ENCODE peak calls at places on chromosome 14, in five cellular contexts. F is GM23248, C is neural progenitor cell, A is HepG2, D is A549. O is an unnamed sample. For H3K4me1, the result is how much of the 10 kb centered on the place peaks cover.

GRCh38 chr14:99865408-99865807 is 72.2 kb downstream of the EML1 start:
- DNase-seq in F (no peak), C (no peak), A (no peak), D (no peak), O (no peak)

GRCh38 chr14:56487090-56487667 is 92.4 kb upstream of the TMEM260 start:
- DNase-seq in F (peak), C (peak), A (no peak), D (peak), O (no peak)

GRCh38 chr14:26191123-26191522 is 406.7 kb downstream of the NOVA1 start:
- DNase-seq in F (peak), C (no peak), A (no peak), D (peak), O (no peak)

GRCh38 chr14:73591690-73592448 is at the start of gene ACOT4:
- DNase-seq in F (peak), C (peak), A (no peak), D (peak), O (peak)

GRCh38 chr14:50530794-50531193 is 1.6 kb downstream of the MAP4K5 start:
- DNase-seq in F (peak), C (no peak), A (no peak), D (no peak), O (peak)

GRCh38 chr14:26415618-26416123 is 182.2 kb downstream of the NOVA1 start:
- DNase-seq in F (peak), C (no peak), A (no peak), D (peak), O (no peak)

GRCh38 chr14:104639889-104640548 is 35.4 kb upstream of the TMEM179 start:
- DNase-seq in F (peak), C (peak), A (peak), D (peak), O (peak)

GRCh38 chr14:36618641-36619040 is 36.2 kb upstream of the NKX2-8 start:
- DNase-seq in F (peak), C (no peak), A (no peak), D (no peak), O (no peak)

GRCh38 chr14:105019861-105020814 is 745 bp downstream of the CDCA4 start:
- DNase-seq in F (peak), C (peak), A (no peak), D (peak), O (peak)

GRCh38 chr14:80987235-80988032 is 32.0 kb downstream of the TSHR start:
- DNase-seq in F (peak), C (peak), A (peak), D (peak), O (peak)

GRCh38 chr14:94650806-94651805 is 38.9 kb downstream of the SERPINA3 start:
- DNase-seq in F (no peak), C (no peak), A (no peak), D (no peak), O (no peak)

GRCh38 chr14:100531591-100532121 is 55.6 kb downstream of the BEGAIN start:
- DNase-seq in F (no peak), C (no peak), A (no peak), D (no peak), O (no peak)

GRCh38 chr14:79840068-79840467 is 371.2 kb downstream of the DIO2 start:
- DNase-seq in F (no peak), C (no peak), A (no peak), D (no peak), O (no peak)

GRCh38 chr14:65849096-65849495 is 436.6 kb downstream of the FUT8 start:
- DNase-seq in F (no peak), C (no peak), A (no peak), D (no peak), O (no peak)

GRCh38 chr14:62126885-62127478 is 364.8 kb downstream of the SNAPC1 start:
- DNase-seq in F (peak), C (peak), A (peak), D (peak), O (peak)

GRCh38 chr14:105117257-105117646 is 51.3 kb downstream of the JAG2 start:
- DNase-seq in F (no peak), C (no peak), A (no peak), D (no peak), O (no peak)

GRCh38 chr14:56087824-56088571 is 30.2 kb upstream of the PELI2 start:
- DNase-seq in F (no peak), C (no peak), A (no peak), D (no peak), O (no peak)

GRCh38 chr14:41925409-41925808 is 318.7 kb downstream of the LRFN5 start:
- DNase-seq in F (peak), C (peak), A (peak), D (peak), O (peak)

GRCh38 chr14:62269204-62269603 is 507.0 kb downstream of the SNAPC1 start:
- DNase-seq in F (no peak), C (no peak), A (no peak), D (no peak), O (no peak)

GRCh38 chr14:34190746-34191145 is 239.9 kb upstream of the EGLN3 start:
- DNase-seq in F (no peak), C (no peak), A (no peak), D (no peak), O (no peak)

GRCh38 chr14:34187645-34188044 is 236.8 kb upstream of the EGLN3 start:
- DNase-seq in F (no peak), C (no peak), A (no peak), D (no peak), O (no peak)

GRCh38 chr14:34187061-34187460 is 236.2 kb upstream of the EGLN3 start:
- DNase-seq in F (no peak), C (no peak), A (no peak), D (no peak), O (no peak)

GRCh38 chr14:34189866-34190265 is 239.0 kb upstream of the EGLN3 start:
- DNase-seq in F (no peak), C (no peak), A (no peak), D (no peak), O (no peak)
- H3K4me2 ChIP-seq in F (no peak), C (no peak), A (no peak), D (no peak), O (no peak)

DNA sequence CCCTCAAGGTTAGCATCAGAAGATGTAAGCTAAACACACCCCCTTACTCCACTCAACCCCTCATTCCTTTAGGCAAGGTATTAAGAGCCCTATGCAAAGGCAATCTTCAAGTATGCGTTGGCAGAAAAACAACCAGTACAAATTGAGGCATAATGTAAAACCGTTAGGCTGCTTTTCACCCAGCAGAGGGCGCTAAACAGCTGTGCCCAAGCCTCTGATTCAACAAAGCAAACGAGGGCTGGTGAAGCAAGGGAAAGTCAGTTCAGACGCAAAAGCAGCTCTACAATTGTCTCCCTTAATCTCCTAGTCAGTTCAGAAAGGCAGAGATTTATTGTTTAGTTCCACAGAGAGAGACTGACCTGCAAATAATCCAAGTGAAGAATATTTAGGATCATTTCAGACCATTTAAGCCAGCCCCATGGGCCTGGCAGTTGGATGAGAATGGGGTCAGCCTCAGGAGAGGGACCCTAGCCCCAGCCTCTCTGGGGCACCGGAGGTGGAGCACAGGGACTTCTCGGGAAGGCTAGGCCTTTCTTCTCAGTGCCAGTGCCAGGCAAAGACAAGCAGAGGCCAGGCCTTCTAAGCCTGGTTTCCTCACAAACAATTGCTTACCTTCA is 23.5 kb downstream of the DCAF5 start:
- DNase-seq in F (peak), C (peak), A (peak), D (peak), O (peak)
- H3K4me1 ChIP-seq in F (half or more), C (under half), A (under half), D (under half), O (under half)

DNA sequence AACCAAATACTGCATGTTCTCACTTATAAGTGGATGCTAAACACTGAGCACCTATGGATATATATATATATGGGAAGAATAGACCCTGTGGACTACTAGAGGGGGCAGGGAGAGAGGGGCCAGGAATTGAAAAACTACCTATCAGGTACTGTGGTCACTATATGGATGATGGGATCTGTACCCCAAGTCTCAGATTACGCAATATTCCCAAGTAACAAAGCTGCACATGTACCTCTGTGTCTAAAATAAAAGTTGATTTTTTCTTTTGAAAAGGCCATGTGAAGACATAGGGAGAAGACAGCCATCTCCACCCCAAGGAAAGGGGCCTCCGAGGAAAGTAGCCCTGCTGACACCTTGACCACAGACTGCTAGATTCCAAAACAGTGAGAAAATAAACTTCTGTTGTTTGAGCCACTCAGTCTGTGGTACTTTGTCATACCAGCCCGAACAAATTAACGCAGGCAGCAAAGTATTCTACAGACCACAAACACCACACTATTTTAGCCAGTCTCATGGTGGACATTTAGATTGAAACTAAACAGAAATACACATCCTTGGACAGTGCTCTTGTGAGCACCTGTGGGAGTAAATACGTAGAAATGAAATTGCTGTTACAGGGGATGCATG is 197.1 kb downstream of the EFCAB11 start:
- DNase-seq in F (no peak), C (no peak), A (no peak), D (no peak), O (no peak)
- H3K4me2 ChIP-seq in F (no peak), C (no peak), A (no peak), D (no peak), O (no peak)

GRCh38 chr14:76918751-76919421 is 92.7 kb downstream of the LRRC74A start:
- DNase-seq in F (peak), C (peak), A (peak), D (peak), O (no peak)

GRCh38 chr14:76919431-76919810 is 93.2 kb downstream of the LRRC74A start:
- DNase-seq in F (no peak), C (no peak), A (no peak), D (no peak), O (peak)

GRCh38 chr14:76922092-76922491 is 95.9 kb downstream of the LRRC74A start:
- DNase-seq in F (no peak), C (no peak), A (no peak), D (no peak), O (no peak)

GRCh38 chr14:76919811-76920571 is 93.8 kb downstream of the LRRC74A start:
- DNase-seq in F (peak), C (no peak), A (peak), D (peak), O (peak)

DNA sequence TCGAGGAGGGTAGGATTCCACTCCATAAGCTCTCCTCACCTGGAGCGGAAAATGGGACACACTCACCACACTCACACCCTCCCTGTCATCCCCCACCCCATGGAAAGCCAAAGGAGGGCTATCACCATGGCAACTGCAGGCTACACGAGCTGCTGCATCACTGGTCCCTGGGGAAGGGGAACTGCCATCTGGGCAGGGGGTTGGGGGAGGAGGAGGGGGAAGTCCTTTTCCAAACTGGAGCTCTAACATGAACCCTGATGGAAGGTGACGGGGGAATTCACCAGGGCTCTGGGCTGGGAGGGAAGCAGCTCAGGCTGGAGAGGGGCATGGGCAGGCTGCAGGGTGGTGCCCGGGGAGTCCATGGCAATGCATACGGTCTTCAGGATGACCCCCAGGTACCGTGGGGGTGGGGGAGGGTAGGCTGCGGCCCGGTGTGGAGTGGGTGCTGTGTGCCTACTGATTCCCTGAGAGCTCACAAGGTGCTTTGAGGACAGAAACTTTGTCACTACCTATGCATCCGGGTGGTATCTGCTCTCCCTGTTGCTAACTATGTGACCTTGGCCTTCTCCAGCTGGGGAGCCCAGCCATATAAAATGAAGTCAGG is 94.5 kb downstream of the LRRC74A start:
- DNase-seq in F (peak), C (peak), A (no peak), D (no peak), O (peak)
- H3K4me1 ChIP-seq in F (under half), C (half or more), A (half or more), D (half or more), O (half or more)

GRCh38 chr14:91356218-91356763 is 61.3 kb downstream of the CCDC88C start:
- DNase-seq in F (no peak), C (no peak), A (no peak), D (no peak), O (peak)
- H3K4me2 ChIP-seq in F (no peak), C (no peak), A (no peak), D (no peak), O (peak)